ENCODE peak calls at places on chromosome 3, in ten cellular contexts. M is body of pancreas; Z is psoas muscle; W is CD8-positive, alpha-beta T cell; J is transverse colon; S is IMR-90; H is thoracic aorta; D is lung; R is left ventricle myocardium inferior; T is heart left ventricle. C is an unnamed sample.

GRCh38 chr3:37921025-37921424 is 59.3 kb downstream of the CTDSPL start:
- DNase-seq in D (no peak), W (no peak), M (no peak), H (no peak), R (no peak), T (no peak), Z (no peak), S (no peak), J (no peak), C (no peak)

GRCh38 chr3:149600619-149601018 is 57.2 kb downstream of the WWTR1 start:
- DNase-seq in S (no peak), D (no peak), J (no peak), W (no peak), Z (no peak), R (no peak), M (no peak), T (no peak), H (no peak), C (no peak)

GRCh38 chr3:158701666-158702065 is 29.2 kb upstream of the LXN start:
- DNase-seq in T (no peak), S (peak), Z (no peak), D (no peak), W (no peak), H (no peak), J (no peak), M (no peak), R (no peak), C (no peak)

GRCh38 chr3:160210799-160211221 is 14.4 kb upstream of the C3orf80 start:
- DNase-seq in S (peak), W (no peak), D (no peak), H (no peak), M (no peak), J (no peak), T (no peak), Z (no peak), R (no peak), C (peak)

GRCh38 chr3:159781867-159782266 is 206.8 kb upstream of the IL12A start:
- DNase-seq in M (no peak), J (peak), H (no peak), S (no peak), R (no peak), T (no peak), Z (no peak), D (no peak), W (no peak), C (no peak)

GRCh38 chr3:31432897-31433678 is 99.6 kb upstream of the STT3B start:
- DNase-seq in J (no peak), M (no peak), D (no peak), Z (no peak), T (no peak), W (no peak), R (no peak), H (no peak), S (no peak), C (peak)

GRCh38 chr3:125322166-125322565 is 53.0 kb downstream of the ZNF148 start:
- DNase-seq in Z (peak), J (no peak), W (no peak), R (no peak), T (no peak), S (peak), M (no peak), D (no peak), H (no peak), C (no peak)

GRCh38 chr3:186220886-186221285 is 112.0 kb upstream of the ETV5 start:
- DNase-seq in Z (peak), W (no peak), H (no peak), M (peak), D (no peak), T (no peak), J (no peak), R (no peak), S (no peak), C (peak)

GRCh38 chr3:56629451-56629850 is 53.6 kb downstream of the TASOR start:
- DNase-seq in D (no peak), M (no peak), Z (no peak), T (no peak), H (no peak), W (no peak), S (no peak), R (no peak), J (no peak), C (no peak)

GRCh38 chr3:123151251-123151705 is 50.5 kb upstream of the SEC22A start:
- DNase-seq in H (no peak), Z (no peak), R (no peak), J (no peak), D (no peak), W (no peak), M (no peak), S (no peak), T (no peak), C (no peak)

GRCh38 chr3:44136421-44136820 is 105.3 kb upstream of the TOPAZ1 start:
- DNase-seq in M (no peak), Z (no peak), D (no peak), R (no peak), H (no peak), S (no peak), T (no peak), J (no peak), W (no peak), C (peak)

GRCh38 chr3:31185004-31185357 is 290.5 kb upstream of the GADL1 start:
- DNase-seq in D (no peak), S (no peak), J (no peak), W (no peak), T (no peak), Z (no peak), M (no peak), H (no peak), R (no peak), C (peak)

DNA sequence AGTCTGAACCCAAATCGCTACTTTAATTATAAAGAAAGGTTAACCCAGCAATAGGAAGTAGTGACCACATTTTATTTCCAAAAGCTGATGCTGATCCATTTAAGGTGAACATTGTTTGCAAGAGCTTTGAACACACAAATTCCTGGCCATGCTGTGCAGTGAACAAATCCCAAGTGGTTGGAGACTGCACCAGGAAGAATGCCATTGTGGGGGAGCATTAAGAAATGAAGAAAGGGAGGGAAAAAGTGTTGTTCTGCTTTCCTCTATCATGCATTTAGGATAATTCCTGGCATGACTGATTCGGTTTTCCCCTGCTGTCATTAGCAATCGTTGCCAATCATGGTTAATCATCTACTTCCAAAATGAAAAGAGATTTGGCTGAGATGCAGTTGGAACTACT is 73.8 kb upstream of the ZPLD1 start:
- DNase-seq in M (no peak), D (no peak), S (no peak), T (no peak), J (no peak), H (no peak), Z (no peak), R (no peak), W (no peak), C (no peak)
- TF ChIP-seq CTCF in M (no peak), D (no peak), S (no peak), T (no peak), J (no peak), H (no peak), Z (no peak), R (no peak), W (no peak), C (no peak)

DNA sequence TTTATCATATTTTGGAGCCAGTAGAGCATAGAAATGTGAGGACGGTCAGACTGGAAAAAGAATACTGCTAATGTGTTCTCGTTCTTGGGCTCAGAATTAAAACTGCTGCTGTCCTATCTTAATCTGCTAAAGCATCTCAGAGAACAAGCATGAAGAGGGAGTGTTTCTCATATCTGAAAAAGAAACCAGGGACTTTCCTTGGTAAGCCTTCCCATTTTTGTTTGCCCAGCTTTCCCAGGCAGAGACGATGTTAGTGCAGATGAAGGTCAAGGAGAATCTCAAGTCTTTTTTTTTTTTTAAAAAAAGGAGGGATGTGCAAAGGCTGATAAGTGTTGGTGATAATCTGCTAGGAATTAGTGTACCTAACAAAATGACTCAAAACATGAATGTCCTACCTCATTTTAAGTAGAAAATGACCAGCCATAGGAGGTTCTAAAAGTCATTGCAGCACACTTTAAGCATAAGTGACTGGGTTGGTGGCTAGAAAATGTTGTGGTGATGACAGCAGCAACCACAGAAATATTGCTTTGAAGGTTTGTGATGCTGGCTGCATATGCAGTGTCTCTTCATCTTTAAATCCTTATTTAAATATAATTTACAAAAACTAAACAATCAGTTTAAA is 55.1 kb downstream of the CMSS1 start:
- DNase-seq in M (no peak), T (no peak), H (no peak), R (no peak), Z (no peak), W (no peak), D (no peak), S (no peak), J (no peak), C (peak)
- H3K4me3 ChIP-seq in M (no peak), T (peak), H (peak), R (peak), Z (peak), W (no peak), D (no peak), S (peak), J (peak), C (peak)

DNA sequence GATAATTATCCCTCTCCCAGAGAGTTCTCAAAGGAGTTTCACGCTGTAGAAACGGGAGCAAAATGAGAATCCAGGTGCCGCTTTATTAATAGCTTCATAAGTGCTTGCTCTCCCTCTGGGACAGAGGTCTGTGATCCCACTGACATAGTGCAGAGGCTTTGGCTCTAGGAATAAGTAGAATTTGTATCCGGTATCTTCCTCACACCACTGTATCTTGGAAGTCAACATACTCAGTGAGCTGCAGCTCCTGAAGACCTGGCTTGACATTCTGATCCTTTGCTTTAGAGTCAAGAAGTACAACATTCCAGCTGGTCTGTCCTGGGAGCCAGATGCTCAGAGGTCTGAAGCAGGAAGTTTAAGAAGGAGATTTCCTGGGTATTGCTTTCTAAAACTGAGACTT is 323.0 kb downstream of the LPP start:
- DNase-seq in T (no peak), R (no peak), M (no peak), D (no peak), H (no peak), Z (no peak), S (no peak), W (no peak), J (no peak), C (peak)
- TF ChIP-seq CTCF in T (no peak), R (no peak), M (no peak), D (no peak), H (no peak), Z (no peak), S (no peak), W (no peak), J (no peak), C (no peak)

GRCh38 chr3:115876860-115877646 is 253.7 kb downstream of the GAP43 start:
- DNase-seq in J (no peak), M (no peak), W (no peak), H (no peak), T (no peak), D (no peak), S (no peak), Z (no peak), R (no peak), C (peak)
- H3K4me3 ChIP-seq in J (no peak), M (no peak), W (no peak), H (peak), T (peak), D (no peak), S (no peak), Z (peak), R (peak), C (peak)

GRCh38 chr3:50219285-50219684 is 14.2 kb downstream of the SLC38A3 start:
- DNase-seq in J (no peak), M (no peak), R (no peak), W (no peak), Z (no peak), S (no peak), H (no peak), D (no peak), T (no peak), C (no peak)

GRCh38 chr3:50222169-50222528 is 13.9 kb upstream of the GNAI2 start:
- DNase-seq in W (no peak), D (no peak), M (no peak), T (no peak), Z (no peak), J (no peak), R (no peak), H (no peak), S (no peak), C (no peak)

GRCh38 chr3:50221051-50221412 is 15.0 kb upstream of the GNAI2 start:
- DNase-seq in H (no peak), D (no peak), T (no peak), S (no peak), Z (no peak), M (no peak), W (no peak), R (no peak), J (no peak), C (no peak)

GRCh38 chr3:50220109-50220508 is 15.0 kb downstream of the SLC38A3 start:
- DNase-seq in T (no peak), R (no peak), M (no peak), D (no peak), Z (no peak), S (no peak), J (no peak), H (no peak), W (no peak), C (no peak)

GRCh38 chr3:50221413-50222168 is 14.4 kb upstream of the GNAI2 start:
- DNase-seq in W (no peak), M (peak), S (no peak), Z (no peak), R (no peak), H (no peak), J (no peak), T (no peak), D (no peak), C (no peak)
- TF ChIP-seq CTCF in W (no peak), M (peak), S (no peak), Z (no peak), R (no peak), H (no peak), J (no peak), T (peak), D (no peak), C (no peak)